ENCODE peak calls at places on chromosome 20, in four cellular contexts. B, P, O and W are unnamed samples.

GRCh38 chr20:51447097-51447764 is 95.3 kb downstream of the NFATC2 start:
- DNase-seq in B (no peak), P (peak; percentile 93), O (no peak), W (peak; percentile 99)

GRCh38 chr20:44805991-44806729 is 4.2 kb downstream of the RIMS4 start:
- DNase-seq in B (no peak), P (peak; percentile 32), O (no peak), W (peak; percentile 81)

GRCh38 chr20:37095108-37095608 is 639 bp downstream of the RBL1 start:
- DNase-seq in B (no peak), P (no peak), O (no peak), W (no peak)

GRCh38 chr20:48912065-48912464 is 9.4 kb upstream of the ARFGEF2 start:
- DNase-seq in B (no peak), P (no peak), O (no peak), W (no peak)

GRCh38 chr20:63272105-63273078 is at the start of gene ARFGAP1:
- DNase-seq in B (peak; percentile 80), P (peak; percentile 36), O (peak; percentile 92), W (peak; percentile 99)

GRCh38 chr20:32966881-32967781 is 37.1 kb downstream of the SUN5 start:
- DNase-seq in B (no peak), P (no peak), O (no peak), W (peak; percentile 75)

GRCh38 chr20:37390503-37390890 is 44.6 kb downstream of the SRC start:
- DNase-seq in B (no peak), P (no peak), O (no peak), W (no peak)

GRCh38 chr20:54173653-54174451 is at the start of gene CYP24A1:
- DNase-seq in B (no peak), P (no peak), O (no peak), W (no peak)

GRCh38 chr20:54093423-54094267 is 23.3 kb upstream of the BCAS1 start:
- DNase-seq in B (no peak), P (no peak), O (no peak), W (no peak)

GRCh38 chr20:833121-833449 is 430 bp upstream of the FAM110A start:
- DNase-seq in B (no peak), P (no peak), O (no peak), W (no peak)

GRCh38 chr20:62365814-62366369 is 1.2 kb downstream of the LAMA5 start:
- DNase-seq in B (no peak), P (no peak), O (no peak), W (peak; percentile 100)

GRCh38 chr20:3819413-3820047 is 817 bp upstream of the AP5S1 start:
- DNase-seq in B (no peak), P (no peak), O (no peak), W (no peak)

GRCh38 chr20:2206957-2207769 is 88.6 kb upstream of the TGM3 start:
- DNase-seq in B (peak; percentile 65), P (no peak), O (peak; percentile 79), W (no peak)

GRCh38 chr20:1565461-1565860 is 8.0 kb upstream of the SIRPD start:
- DNase-seq in B (no peak), P (no peak), O (no peak), W (no peak)

GRCh38 chr20:57261488-57262243 is 4.8 kb downstream of the BMP7 start:
- DNase-seq in B (no peak), P (no peak), O (peak; percentile 28), W (no peak)

GRCh38 chr20:45315672-45316071 is 7.6 kb upstream of the MATN4 start:
- DNase-seq in B (no peak), P (no peak), O (no peak), W (no peak)

GRCh38 chr20:53967527-53967926 is 102.9 kb downstream of the BCAS1 start:
- DNase-seq in B (no peak), P (no peak), O (no peak), W (no peak)

GRCh38 chr20:407953-408842 is at the start of gene RBCK1:
- DNase-seq in B (peak; percentile 48), P (no peak), O (peak; percentile 88), W (no peak)

GRCh38 chr20:44069203-44069931 is 117.6 kb downstream of the JPH2 start:
- DNase-seq in B (no peak), P (no peak), O (no peak), W (no peak)

GRCh38 chr20:37406010-37406998 is 60.4 kb downstream of the SRC start:
- DNase-seq in B (peak; percentile 46), P (no peak), O (peak; percentile 52), W (no peak)

GRCh38 chr20:21513881-21514540 is at the start of gene NKX2-2:
- DNase-seq in B (peak; percentile 37), P (no peak), O (no peak), W (no peak)

GRCh38 chr20:20017001-20017851 is at the start of gene NAA20:
- DNase-seq in B (peak; percentile 93), P (peak; percentile 72), O (peak; percentile 94), W (peak; percentile 98)

GRCh38 chr20:37755665-37756064 is 61.8 kb downstream of the CTNNBL1 start:
- DNase-seq in B (no peak), P (peak; percentile 32), O (peak; percentile 17), W (no peak)

GRCh38 chr20:13220194-13220856 is 749 bp upstream of the ISM1 start:
- DNase-seq in B (no peak), P (no peak), O (peak; percentile 49), W (peak; percentile 68)

GRCh38 chr20:1440024-1440423 is 26.6 kb downstream of the NSFL1C start:
- DNase-seq in B (no peak), P (no peak), O (no peak), W (no peak)

GRCh38 chr20:41505198-41505597 is 113.0 kb downstream of the CHD6 start:
- DNase-seq in B (no peak), P (no peak), O (no peak), W (no peak)

GRCh38 chr20:58719971-58720371 is 27.4 kb downstream of the NPEPL1 start:
- DNase-seq in B (no peak), P (no peak), O (no peak), W (peak; percentile 66)

GRCh38 chr20:3239867-3240775 is 1.1 kb upstream of the SLC4A11 start:
- DNase-seq in B (no peak), P (no peak), O (no peak), W (peak; percentile 66)

GRCh38 chr20:7843613-7844012 is 96.6 kb downstream of the HAO1 start:
- DNase-seq in B (no peak), P (no peak), O (no peak), W (no peak)

GRCh38 chr20:62285722-62286121 is 17.1 kb upstream of the ADRM1 start:
- DNase-seq in B (no peak), P (no peak), O (peak; percentile 49), W (no peak)

GRCh38 chr20:5910192-5910591 is 40.1 kb downstream of the TRMT6 start:
- DNase-seq in B (no peak), P (no peak), O (no peak), W (no peak)

GRCh38 chr20:55291251-55291650 is 714.1 kb downstream of the CBLN4 start:
- DNase-seq in B (no peak), P (no peak), O (no peak), W (no peak)

GRCh38 chr20:370977-371754 is 9.4 kb upstream of the TRIB3 start:
- DNase-seq in B (no peak), P (no peak), O (no peak), W (no peak)

GRCh38 chr20:60101201-60101893 is 143.1 kb downstream of the CDH26 start:
- DNase-seq in B (no peak), P (no peak), O (no peak), W (no peak)

GRCh38 chr20:63061051-63061531 is 54.3 kb upstream of the BHLHE23 start:
- DNase-seq in B (no peak), P (no peak), O (no peak), W (peak; percentile 78)